ENCODE peak calls at places on chromosomes 16 and 17, in ten cellular contexts. U, Q, L, N, D, G, Y, X, T and P are unnamed samples. For H3K4me1, the result is how much of the 10 kb centered on the place peaks cover.

GRCh38 chr17:77160032-77160876 is 19.5 kb downstream of the SEC14L1 start:
- DNase-seq in G (no peak), Q (no peak), T (no peak), L (no peak), D (no peak), Y (no peak), U (no peak), N (no peak), X (no peak), P (no peak)

GRCh38 chr17:1726626-1727257 is 2.2 kb downstream of the WDR81 start:
- DNase-seq in L (no peak), Y (no peak), Q (no peak), D (no peak), X (no peak), N (no peak), U (no peak), T (no peak), G (no peak), P (peak)

GRCh38 chr17:38719284-38719942 is 10.7 kb upstream of the CISD3 start:
- DNase-seq in L (no peak), Q (no peak), Y (no peak), N (no peak), T (no peak), X (no peak), D (no peak), U (peak), G (no peak), P (no peak)

GRCh38 chr16:29862383-29862883 is 593 bp downstream of the CDIPT start:
- DNase-seq in L (no peak), T (no peak), X (no peak), G (peak), Y (peak), N (peak), D (no peak), U (no peak), Q (no peak), P (peak)

GRCh38 chr16:3857189-3858013 is 23.1 kb downstream of the CREBBP start:
- DNase-seq in G (no peak), X (peak), D (no peak), N (peak), Q (peak), T (no peak), U (no peak), L (no peak), Y (no peak), P (no peak)

GRCh38 chr17:38705803-38706624 is 941 bp downstream of the MLLT6 start:
- DNase-seq in T (no peak), Q (peak), N (peak), L (no peak), D (peak), Y (peak), U (peak), X (peak), G (peak), P (peak)

GRCh38 chr17:80160536-80160935 is 9.3 kb upstream of the CARD14 start:
- DNase-seq in Q (no peak), G (no peak), Y (no peak), U (no peak), L (no peak), N (no peak), D (no peak), T (no peak), X (no peak), P (no peak)

GRCh38 chr16:50368410-50369132 is at the start of gene BRD7:
- DNase-seq in N (peak), D (peak), U (peak), Q (no peak), X (peak), G (peak), Y (peak), L (peak), T (peak), P (peak)

GRCh38 chr16:15672514-15673167 is 22.6 kb downstream of the NDE1 start:
- DNase-seq in N (peak), D (peak), U (no peak), T (peak), L (peak), Q (peak), Y (peak), G (peak), X (peak), P (peak)

GRCh38 chr17:31394544-31394943 is 3.1 kb downstream of the RAB11FIP4 start:
- DNase-seq in X (peak), D (peak), Y (peak), Q (no peak), N (peak), G (peak), U (peak), L (no peak), T (peak), P (peak)

GRCh38 chr17:60743812-60744211 is 66.2 kb downstream of the BCAS3 start:
- DNase-seq in N (peak), L (peak), Y (peak), U (no peak), T (no peak), X (no peak), D (no peak), G (no peak), Q (no peak), P (no peak)

GRCh38 chr16:6081320-6081976 is 983.9 kb upstream of the EEF2KMT start:
- DNase-seq in L (no peak), N (peak), T (no peak), X (peak), G (no peak), Q (no peak), U (peak), D (no peak), Y (peak), P (no peak)

DNA sequence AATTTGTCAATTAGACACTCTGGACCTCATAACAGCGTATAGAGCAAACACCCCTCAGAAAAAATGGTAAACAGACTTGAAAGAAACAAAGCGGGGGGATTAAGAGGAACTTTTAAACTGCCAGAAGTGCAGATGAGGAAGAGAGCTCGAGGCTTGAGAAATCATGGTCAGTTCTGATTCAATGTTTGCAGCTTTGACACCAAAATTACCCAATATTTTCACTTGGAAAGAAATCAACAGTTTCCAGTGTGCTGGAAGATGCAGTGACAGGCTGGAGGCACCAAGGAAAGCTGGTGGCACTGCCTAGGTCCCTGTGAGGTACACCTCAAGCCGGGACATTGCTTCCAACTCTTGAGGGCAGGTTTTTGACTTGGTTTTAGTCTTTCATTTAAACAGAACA is 180.9 kb upstream of the TOX3 start:
- DNase-seq in U (no peak), X (no peak), D (no peak), L (no peak), Q (no peak), T (no peak), Y (no peak), G (no peak), N (peak), P (no peak)
- H3K4me3 ChIP-seq in U (no peak), X (no peak), D (no peak), L (no peak), Q (no peak), T (no peak), Y (no peak), G (no peak), N (no peak), P (no peak)

DNA sequence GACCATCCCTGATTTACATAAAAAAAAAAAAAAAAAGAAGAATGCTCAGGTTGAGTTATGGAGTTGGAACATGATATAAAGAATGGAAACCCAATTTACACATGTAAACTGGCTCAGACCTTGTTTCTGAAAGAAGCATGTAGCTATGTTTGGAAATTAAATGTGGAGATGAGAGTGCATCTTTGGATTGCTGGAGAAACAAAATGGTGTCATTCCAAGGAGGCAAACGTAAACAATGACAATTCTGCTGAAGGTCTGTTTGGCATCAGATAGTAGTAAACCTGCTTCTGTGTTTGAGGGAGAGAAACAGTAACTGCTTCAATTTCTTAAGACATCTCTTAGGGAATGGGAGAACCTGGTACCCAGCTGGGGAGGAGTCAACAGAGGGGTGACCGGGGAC is 23.6 kb downstream of the GPRC5B start:
- DNase-seq in Q (no peak), U (no peak), Y (no peak), D (no peak), X (no peak), N (no peak), G (no peak), T (no peak), L (no peak), P (no peak)
- H3K4me1 ChIP-seq in Q (under half), U (under half), Y (under half), D (under half), X (under half), N (under half), G (under half), T (under half), L (under half), P (under half)

DNA sequence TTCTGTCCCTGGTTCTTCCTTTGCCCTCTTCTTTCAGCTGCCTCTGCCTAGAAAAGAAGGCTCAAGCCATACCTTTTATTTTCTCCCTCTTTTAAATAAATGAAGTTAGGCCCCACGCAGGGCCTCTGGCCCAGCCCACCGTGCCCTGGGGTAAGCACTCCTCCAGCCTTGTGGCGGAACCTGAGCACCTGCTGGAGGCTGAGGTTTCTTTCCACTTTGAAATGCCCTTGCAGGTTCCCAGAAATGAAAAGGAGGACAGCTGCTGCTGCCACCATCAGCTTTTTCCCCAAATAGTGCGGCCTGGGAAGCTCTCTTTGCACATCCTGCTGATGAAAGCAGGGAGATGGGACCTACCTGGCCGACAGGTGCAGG is 139.4 kb downstream of the CCDC182 start:
- DNase-seq in U (no peak), L (no peak), T (no peak), X (no peak), G (no peak), D (no peak), Y (no peak), N (no peak), Q (no peak), P (no peak)
- H3K4me3 ChIP-seq in U (no peak), L (no peak), T (peak), X (no peak), G (no peak), D (peak), Y (no peak), N (no peak), Q (no peak), P (no peak)

GRCh38 chr17:81924557-81925532 is 2.7 kb downstream of the MAFG start:
- DNase-seq in G (no peak), Q (no peak), N (no peak), D (no peak), T (no peak), Y (no peak), U (peak), X (no peak), L (no peak), P (no peak)

GRCh38 chr17:81927653-81928496 is at the start of gene MAFG:
- DNase-seq in G (peak), N (peak), T (peak), X (peak), D (peak), Y (peak), U (peak), Q (peak), L (peak), P (peak)

GRCh38 chr17:81926451-81927144 is 937 bp downstream of the MAFG start:
- DNase-seq in N (peak), X (peak), G (peak), U (peak), D (peak), L (peak), Y (peak), T (peak), Q (peak), P (peak)

GRCh38 chr17:81927145-81927652 is 336 bp downstream of the MAFG start:
- DNase-seq in N (no peak), G (no peak), L (no peak), T (no peak), Y (no peak), X (no peak), U (no peak), D (no peak), Q (no peak), P (peak)

GRCh38 chr17:81925860-81926450 is 1.6 kb downstream of the MAFG start:
- DNase-seq in G (no peak), N (no peak), Y (no peak), D (no peak), U (no peak), Q (no peak), X (no peak), T (no peak), L (no peak), P (no peak)
- H3K4me1 ChIP-seq in G (half or more), N (under half), Y (under half), D (under half), U (under half), Q (half or more), X (under half), T (under half), L (under half), P (under half)

DNA sequence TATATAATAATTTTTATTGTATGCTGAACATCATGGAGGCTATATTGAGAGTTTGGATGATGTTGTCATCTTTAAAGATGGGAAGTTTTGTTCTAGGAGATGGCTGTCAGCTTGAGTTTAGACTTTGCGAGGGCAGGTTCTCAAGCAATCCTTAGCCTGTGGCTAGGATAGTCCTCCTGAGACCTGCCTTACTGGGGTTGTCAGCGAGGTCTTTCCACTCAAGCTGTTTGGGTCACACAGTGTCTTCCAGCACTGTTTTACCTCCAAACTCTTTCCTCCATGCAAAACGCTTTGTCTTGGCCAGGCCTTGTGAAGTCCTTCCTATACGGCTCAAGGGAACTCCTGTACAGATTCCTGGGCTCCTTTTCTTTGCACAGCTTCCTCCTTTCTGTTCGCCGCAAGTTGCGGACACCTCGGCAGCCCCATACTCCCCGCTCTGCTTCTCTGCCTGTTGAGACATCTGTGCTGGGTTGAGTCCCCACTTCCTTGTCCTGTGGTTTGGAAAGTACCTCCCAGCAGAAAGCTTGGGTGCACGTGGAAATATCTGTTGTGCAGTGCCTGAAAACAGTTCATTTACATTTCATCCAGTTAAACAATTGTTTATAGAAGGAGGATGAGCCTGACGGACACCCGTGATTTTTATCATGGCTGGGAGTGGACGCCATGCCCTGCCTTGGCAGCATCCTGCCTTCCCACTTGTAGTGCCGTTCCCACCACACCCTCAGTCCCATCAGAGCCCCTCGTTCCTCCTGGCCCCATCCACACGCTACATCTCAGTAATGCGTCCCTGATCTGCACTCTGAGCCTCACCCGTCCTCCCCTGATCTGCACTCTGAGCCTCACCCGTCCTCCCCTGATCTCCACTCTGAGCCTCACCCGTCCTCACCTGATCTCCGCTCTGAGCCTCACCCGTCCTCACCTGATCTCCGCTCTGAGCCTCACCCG is 55.0 kb upstream of the CBFA2T3 start:
- DNase-seq in G (peak), U (no peak), N (peak), L (no peak), X (no peak), Y (no peak), D (peak), T (peak), Q (no peak), P (peak)
- H3K4me3 ChIP-seq in G (no peak), U (no peak), N (no peak), L (no peak), X (no peak), Y (no peak), D (peak), T (peak), Q (no peak), P (no peak)

GRCh38 chr16:89380681-89381080 is 109.7 kb downstream of the ANKRD11 start:
- DNase-seq in X (no peak), T (no peak), Q (no peak), D (no peak), N (no peak), U (no peak), Y (no peak), L (no peak), G (no peak), P (peak)
- H3K4me1 ChIP-seq in X (under half), T (half or more), Q (half or more), D (half or more), N (under half), U (under half), Y (under half), L (under half), G (under half), P (under half)

GRCh38 chr17:39769974-39770587 is 32.3 kb downstream of the GRB7 start:
- DNase-seq in L (peak), Q (no peak), U (peak), G (no peak), Y (peak), T (peak), N (peak), X (no peak), D (peak), P (no peak)
- H3K4me3 ChIP-seq in L (no peak), Q (no peak), U (no peak), G (no peak), Y (no peak), T (peak), N (no peak), X (no peak), D (peak), P (no peak)

GRCh38 chr17:622356-622755 is 92.3 kb downstream of the VPS53 start:
- DNase-seq in N (no peak), D (no peak), Q (no peak), T (no peak), X (no peak), U (no peak), Y (peak), G (no peak), L (no peak), P (no peak)

GRCh38 chr17:614637-615546 is 99.7 kb downstream of the VPS53 start:
- DNase-seq in Q (no peak), T (no peak), U (no peak), X (peak), D (no peak), L (no peak), Y (peak), G (no peak), N (no peak), P (no peak)

DNA sequence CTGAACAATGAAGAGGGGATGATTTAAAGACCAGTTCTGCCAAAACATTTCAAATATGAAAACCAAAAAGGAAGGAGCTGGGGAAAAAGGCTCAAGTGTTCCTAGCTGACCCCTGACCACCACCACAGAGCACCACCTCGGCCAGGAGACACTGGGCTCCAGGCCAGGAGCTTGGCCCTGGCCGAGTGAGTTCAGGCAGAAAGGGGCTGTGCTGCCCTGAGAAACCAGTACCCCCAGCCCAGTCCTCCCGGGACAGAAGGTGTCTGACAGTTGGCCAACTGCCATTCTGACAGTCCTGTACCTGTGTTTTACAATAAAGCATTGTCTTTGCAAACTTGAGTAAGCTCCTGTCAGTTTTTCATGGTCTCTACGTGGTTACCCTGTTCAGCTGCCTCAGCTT is 98.2 kb downstream of the VPS53 start:
- DNase-seq in T (no peak), Q (no peak), X (no peak), N (no peak), U (no peak), Y (no peak), G (no peak), L (no peak), D (no peak), P (no peak)
- H3K4me1 ChIP-seq in T (under half), Q (under half), X (under half), N (under half), U (under half), Y (under half), G (under half), L (under half), D (under half), P (under half)

GRCh38 chr17:4998666-4999428 is 1.1 kb downstream of the KIF1C start:
- DNase-seq in Y (peak), T (no peak), U (peak), L (no peak), G (peak), D (no peak), X (peak), Q (no peak), N (no peak), P (no peak)

GRCh38 chr17:5002121-5002788 is 4.5 kb downstream of the KIF1C start:
- DNase-seq in Y (no peak), D (no peak), Q (no peak), N (no peak), L (no peak), U (no peak), X (no peak), G (no peak), T (no peak), P (no peak)

GRCh38 chr17:4998027-4998665 is 396 bp downstream of the KIF1C start:
- DNase-seq in Y (no peak), Q (peak), X (peak), G (peak), L (no peak), U (peak), T (no peak), D (no peak), N (peak), P (peak)

GRCh38 chr17:4999429-5000093 is 1.8 kb downstream of the KIF1C start:
- DNase-seq in L (no peak), Y (no peak), T (no peak), U (no peak), N (no peak), G (no peak), X (no peak), Q (no peak), D (no peak), P (no peak)

DNA sequence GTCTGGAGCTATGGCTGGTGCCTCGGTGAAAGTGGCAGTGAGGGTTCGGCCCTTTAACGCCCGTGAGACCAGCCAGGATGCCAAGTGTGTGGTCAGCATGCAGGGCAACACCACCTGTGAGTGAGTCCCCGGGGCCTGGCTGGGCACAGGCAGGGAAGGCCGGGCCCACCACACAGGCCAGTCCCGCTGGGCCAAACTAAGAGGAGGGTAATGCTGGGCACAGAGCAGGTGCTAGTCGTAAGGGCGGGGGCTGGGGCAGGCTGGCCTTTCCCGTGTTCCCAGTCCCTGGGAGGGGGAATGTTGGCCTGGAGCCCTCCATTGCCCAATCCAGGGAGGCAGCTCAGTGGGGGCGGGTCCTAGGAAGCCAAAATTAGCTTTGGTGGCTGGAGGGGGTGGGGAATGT is 2.5 kb downstream of the KIF1C start:
- DNase-seq in Q (peak), N (no peak), T (no peak), D (no peak), Y (no peak), X (peak), G (peak), U (no peak), L (no peak), P (peak)
- H3K4me3 ChIP-seq in Q (peak), N (no peak), T (no peak), D (no peak), Y (no peak), X (no peak), G (peak), U (peak), L (no peak), P (peak)